ENCODE peak calls at places on chromosome 16, in four cellular contexts. U is adrenal gland, O is fibroblast of pulmonary artery, N is AG10803. F is an unnamed sample.

GRCh38 chr16:57617604-57618111 is 10.8 kb upstream of the ADGRG1 start:
- DNase-seq in U (peak), N (no peak), O (no peak), F (peak)

GRCh38 chr16:49856741-49857330 is 924 bp upstream of the ZNF423 start:
- DNase-seq in N (peak), O (peak), U (peak), F (peak)

GRCh38 chr16:14070877-14071575 is at the start of gene MRTFB:
- DNase-seq in N (peak), U (peak), O (peak), F (peak)

GRCh38 chr16:11418506-11418905 is 73.2 kb downstream of the RMI2 start:
- DNase-seq in U (no peak), N (peak), O (no peak), F (no peak)

GRCh38 chr16:31214705-31215286 is 877 bp downstream of the TRIM72 start:
- DNase-seq in U (no peak), N (no peak), O (no peak), F (peak)

GRCh38 chr16:11774065-11774626 is 22.9 kb downstream of the ZC3H7A start:
- DNase-seq in N (no peak), O (no peak), U (peak), F (no peak)

GRCh38 chr16:71515026-71515425 is 11.2 kb upstream of the CHST4 start:
- DNase-seq in U (no peak), N (no peak), O (no peak), F (no peak)

GRCh38 chr16:85568519-85568918 is 44.6 kb upstream of the GSE1 start:
- DNase-seq in U (no peak), O (no peak), N (no peak), F (no peak)

GRCh38 chr16:58732545-58733247 is 1.4 kb downstream of the GOT2 start:
- DNase-seq in N (no peak), O (peak), U (no peak), F (no peak)

GRCh38 chr16:17827313-17827712 is 356.6 kb upstream of the XYLT1 start:
- DNase-seq in N (peak), O (peak), U (no peak), F (no peak)

GRCh38 chr16:28218109-28218508 is 6.3 kb upstream of the XPO6 start:
- DNase-seq in U (peak), O (peak), N (peak), F (no peak)

GRCh38 chr16:87956771-87957279 is 5.6 kb downstream of the BANP start:
- DNase-seq in U (no peak), O (peak), N (peak), F (no peak)

GRCh38 chr16:88356124-88356726 is 26.5 kb upstream of the ZNF469 start:
- DNase-seq in U (no peak), N (no peak), O (no peak), F (peak)

GRCh38 chr16:50301626-50302471 is 35.5 kb downstream of the ADCY7 start:
- DNase-seq in O (peak), N (peak), U (peak), F (peak)

GRCh38 chr16:1941162-1941923 is 1.7 kb downstream of the MSRB1 start:
- DNase-seq in N (no peak), U (no peak), O (no peak), F (peak)

GRCh38 chr16:84105948-84106740 is 10.6 kb downstream of the MBTPS1 start:
- DNase-seq in U (no peak), O (no peak), N (no peak), F (no peak)
- TF ChIP-seq CTCF in U (no peak), O (no peak), N (no peak), F (no peak)

GRCh38 chr16:19972111-19972510 is 87.5 kb upstream of the GPRC5B start:
- DNase-seq in N (no peak), O (no peak), U (no peak), F (no peak)

GRCh38 chr16:19967963-19968362 is 83.3 kb upstream of the GPRC5B start:
- DNase-seq in O (no peak), U (no peak), N (no peak), F (no peak)

GRCh38 chr16:19974607-19975006 is 90.0 kb upstream of the GPRC5B start:
- DNase-seq in U (no peak), O (no peak), N (no peak), F (no peak)

GRCh38 chr16:19967561-19967960 is 82.9 kb upstream of the GPRC5B start:
- DNase-seq in U (no peak), O (no peak), N (no peak), F (no peak)

DNA sequence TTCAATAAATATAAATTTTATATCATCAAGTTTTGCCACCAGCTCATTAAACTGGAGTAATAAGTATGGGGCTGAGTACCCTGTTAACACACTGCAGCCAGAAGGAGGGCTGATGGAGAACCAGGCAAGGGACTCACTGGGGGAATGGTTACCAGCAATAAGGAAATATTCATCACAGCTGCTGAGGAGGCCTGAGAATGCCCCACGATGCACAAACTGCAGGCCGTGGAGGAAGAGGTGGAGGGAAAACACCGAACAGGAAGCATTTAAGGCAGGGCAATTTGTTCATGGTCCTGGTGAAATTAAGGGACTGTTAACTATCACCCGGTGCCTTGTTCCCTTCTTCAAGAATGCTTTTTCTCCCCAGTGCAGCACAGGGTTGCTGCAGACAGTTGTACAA is 84.6 kb upstream of the GPRC5B start:
- DNase-seq in U (no peak), N (no peak), O (no peak), F (no peak)
- TF ChIP-seq CTCF in U (no peak), N (no peak), O (no peak), F (no peak)

DNA sequence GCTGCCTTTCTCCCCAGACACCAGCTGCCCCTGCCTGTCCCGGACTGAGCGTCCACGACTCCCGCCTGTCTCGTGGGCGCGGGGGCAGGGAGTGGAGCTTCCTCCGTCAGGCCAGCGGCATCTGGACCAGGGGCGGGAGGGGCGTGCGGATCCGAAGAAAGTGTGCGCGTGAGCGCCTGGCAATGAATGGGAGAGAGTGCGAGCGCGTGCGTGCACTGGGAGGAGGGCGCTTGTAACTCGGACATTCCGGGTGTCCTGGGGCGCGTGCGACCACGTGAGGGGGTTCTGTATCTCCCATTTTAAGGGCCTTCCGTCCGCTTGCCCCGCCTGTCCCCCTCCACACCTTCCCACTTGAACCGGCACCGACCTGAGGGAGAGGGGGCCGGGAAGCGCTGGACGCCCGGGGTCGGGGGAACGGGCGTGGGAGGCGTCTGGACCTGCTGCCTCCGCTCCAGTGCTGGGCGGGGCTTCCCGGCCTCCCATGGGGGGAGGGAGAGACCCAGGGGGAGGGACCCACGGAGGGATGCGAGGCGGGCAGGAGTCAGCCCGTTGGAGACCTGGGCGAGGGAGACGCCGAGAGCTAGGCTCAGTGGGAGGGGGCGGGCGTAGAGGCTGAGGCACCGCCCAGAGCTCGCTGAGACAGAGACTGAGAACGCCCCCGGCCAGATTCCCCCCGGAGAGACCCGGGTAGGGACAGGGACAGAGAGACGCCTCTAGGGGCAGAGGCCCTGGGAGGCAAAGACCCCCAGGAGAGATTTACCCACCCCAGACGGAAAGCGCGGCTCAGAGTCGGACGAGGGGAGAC is at the start of gene KREMEN2:
- DNase-seq in U (no peak), N (no peak), O (no peak), F (peak)
- TF ChIP-seq CTCF in U (no peak), N (no peak), O (no peak), F (no peak)

GRCh38 chr16:67173808-67174705 is 3.7 kb downstream of the NOL3 start:
- DNase-seq in O (peak), N (peak), U (peak), F (peak)
- TF ChIP-seq CTCF in O (peak), N (peak), U (no peak), F (peak)

GRCh38 chr16:6165330-6165984 is 1067.9 kb upstream of the EEF2KMT start:
- DNase-seq in N (no peak), O (no peak), U (no peak), F (no peak)
- TF ChIP-seq CTCF in N (no peak), O (no peak), U (no peak), F (no peak)

DNA sequence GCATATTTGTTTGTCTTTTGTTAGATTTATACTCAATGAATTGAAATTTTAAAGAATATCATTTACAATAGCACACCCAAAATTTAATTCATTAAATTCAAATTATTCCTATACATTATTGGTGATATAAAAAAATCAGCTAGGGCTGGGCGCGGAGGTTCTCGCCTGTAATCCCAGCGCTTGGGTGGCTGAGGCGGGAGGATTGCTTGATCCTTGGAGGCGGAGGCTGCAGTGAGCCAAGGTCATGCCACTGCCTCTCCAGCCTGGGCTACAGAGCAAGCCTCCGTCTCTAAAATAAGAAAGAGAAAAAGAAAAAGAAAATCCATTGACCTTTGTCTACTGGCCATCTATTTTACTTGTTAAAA is 4.5 kb upstream of the PRDM7 start:
- DNase-seq in N (no peak), O (no peak), U (no peak), F (no peak)
- TF ChIP-seq CTCF in N (no peak), O (no peak), U (no peak), F (no peak)